ENCODE peak calls at places on chromosomes 12 and 14, in seven cellular contexts. D, T, P, V, J, N and M are unnamed samples.

GRCh38 chr14:25887251-25887908 is 710.5 kb downstream of the NOVA1 start:
- DNase-seq in N (no peak), J (no peak), T (no peak), D (no peak), P (no peak), V (peak; percentile 65), M (no peak)

GRCh38 chr14:73786632-73786941 is 65.0 kb upstream of the PTGR2 start:
- DNase-seq in V (peak; percentile 56), P (no peak), T (no peak), N (no peak), J (peak; percentile 68), D (no peak), M (peak; percentile 22)

GRCh38 chr12:1927751-1928351 is 9.4 kb upstream of the CACNA2D4 start:
- DNase-seq in P (no peak), D (no peak), V (peak; percentile 47), N (no peak), J (no peak), T (no peak), M (no peak)

GRCh38 chr14:36254020-36254614 is 66.3 kb downstream of the MBIP start:
- DNase-seq in N (no peak), J (no peak), P (no peak), V (peak; percentile 35), T (no peak), D (no peak), M (peak; percentile 34)

GRCh38 chr12:122646568-122647220 is 56.5 kb downstream of the HCAR2 start:
- DNase-seq in P (no peak), D (no peak), J (peak; percentile 90), V (peak; percentile 84), T (peak; percentile 57), N (peak; percentile 28), M (no peak)

GRCh38 chr12:59626382-59626781 is 30.6 kb downstream of the SLC16A7 start:
- DNase-seq in T (no peak), D (no peak), N (no peak), P (no peak), V (peak; percentile 66), J (no peak), M (no peak)

GRCh38 chr12:31590730-31591307 is at the start of gene DENND5B:
- DNase-seq in D (peak; percentile 26), J (peak; percentile 92), T (no peak), N (no peak), P (peak; percentile 64), V (peak; percentile 87), M (peak; percentile 87)

GRCh38 chr12:57169969-57170368 is 22.6 kb upstream of the LRP1-AS start:
- DNase-seq in J (no peak), D (no peak), T (no peak), N (no peak), V (no peak), P (no peak), M (no peak)

GRCh38 chr12:8697120-8697475 is 693 bp upstream of the RIMKLB start:
- DNase-seq in N (no peak), V (peak; percentile 72), T (no peak), D (peak; percentile 60), J (no peak), P (no peak), M (peak; percentile 60)

GRCh38 chr14:45362505-45362904 is 109.5 kb upstream of the MIS18BP1 start:
- DNase-seq in V (no peak), P (no peak), N (no peak), D (no peak), J (no peak), T (no peak), M (no peak)

GRCh38 chr14:81311128-81311527 is 89.0 kb downstream of the STON2 start:
- DNase-seq in P (no peak), T (no peak), N (no peak), D (no peak), V (no peak), J (no peak), M (no peak)

GRCh38 chr12:30898846-30899245 is 27.7 kb upstream of the TSPAN11 start:
- DNase-seq in D (no peak), V (peak; percentile 32), P (no peak), N (no peak), J (no peak), T (no peak), M (no peak)

GRCh38 chr12:87866602-87867292 is 162.5 kb downstream of the C12orf50 start:
- DNase-seq in N (no peak), T (no peak), V (peak; percentile 41), D (no peak), J (peak; percentile 16), P (no peak), M (peak; percentile 49)

GRCh38 chr14:95784137-95784536 is 70.2 kb upstream of the TCL1A start:
- DNase-seq in V (peak; percentile 60), D (no peak), P (no peak), T (no peak), N (no peak), J (peak; percentile 34), M (peak; percentile 27)

GRCh38 chr14:71290960-71291466 is 383.8 kb downstream of the PCNX1 start:
- DNase-seq in V (peak; percentile 89), J (peak; percentile 77), D (no peak), N (peak; percentile 8), T (no peak), P (peak; percentile 7), M (peak; percentile 35)

GRCh38 chr12:49017764-49018281 is 753 bp downstream of the PRKAG1 start:
- DNase-seq in N (no peak), J (peak; percentile 56), V (peak; percentile 78), D (no peak), P (no peak), T (no peak), M (no peak)

GRCh38 chr14:75522224-75522764 is at the start of gene BATF:
- DNase-seq in P (no peak), J (peak; percentile 87), D (no peak), N (peak; percentile 69), T (no peak), V (no peak), M (no peak)

GRCh38 chr12:124872068-124872719 is 8.5 kb upstream of the SCARB1 start:
- DNase-seq in D (no peak), V (no peak), J (no peak), P (no peak), N (no peak), T (no peak), M (no peak)

GRCh38 chr14:67952786-67953185 is 133.2 kb downstream of the RAD51B start:
- DNase-seq in D (no peak), P (no peak), V (peak; percentile 38), J (no peak), T (no peak), N (no peak), M (no peak)

GRCh38 chr12:124660846-124661245 is 93.4 kb upstream of the NCOR2 start:
- DNase-seq in P (no peak), V (no peak), T (no peak), N (no peak), J (no peak), D (peak; percentile 9), M (no peak)

GRCh38 chr14:56463491-56463890 is 116.1 kb upstream of the TMEM260 start:
- DNase-seq in D (no peak), V (no peak), T (no peak), P (no peak), N (no peak), J (no peak), M (no peak)

GRCh38 chr12:6647083-6647604 is at the start of gene ACRBP:
- DNase-seq in J (peak; percentile 62), T (no peak), V (peak; percentile 78), P (no peak), N (no peak), D (no peak), M (no peak)

GRCh38 chr14:40394634-40395340 is 962.6 kb upstream of the FBXO33 start:
- DNase-seq in N (no peak), P (no peak), D (no peak), V (no peak), T (no peak), J (no peak), M (no peak)